ENCODE peak calls at places on chromosomes 1 and 21, in six cellular contexts. A is suprapubic skin; Z is islet precursor cell; R is A549; I is activated T-cell treated with anti-CD3 and anti-CD28 coated beads, Interleukin-2, amount 50 U/mL, for 72 hours; V is AG09319. Q is an unnamed sample.
A peak's percentile ranks its signal among the peaks of the same experiment; 100 is the strongest.

GRCh38 chr1:117579221-117579906 is 26.5 kb upstream of the TENT5C start:
- DNase-seq in A (no peak), Z (no peak), R (no peak), I (no peak), V (no peak), Q (no peak)

GRCh38 chr1:12547586-12548225 is 70.3 kb downstream of the DHRS3 start:
- DNase-seq in A (no peak), Z (no peak), R (no peak), I (no peak), V (no peak), Q (no peak)

GRCh38 chr1:18045206-18045605 is 62.4 kb upstream of the IGSF21 start:
- DNase-seq in A (no peak), Z (no peak), R (no peak), I (no peak), V (no peak), Q (no peak)

GRCh38 chr1:145759713-145760112 is 40.4 kb downstream of the CD160 start:
- DNase-seq in A (no peak), Z (no peak), R (no peak), I (no peak), V (no peak), Q (no peak)

GRCh38 chr1:109240158-109241152 is 8.9 kb upstream of the CELSR2 start:
- DNase-seq in A (peak; percentile 86), Z (peak; percentile 57), R (no peak), I (no peak), V (no peak), Q (no peak)

GRCh38 chr1:29456685-29457084 is 220.4 kb downstream of the PTPRU start:
- DNase-seq in A (no peak), Z (no peak), R (no peak), I (no peak), V (no peak), Q (no peak)

GRCh38 chr1:192491804-192492554 is 83.6 kb upstream of the RGS1 start:
- DNase-seq in A (no peak), Z (no peak), R (no peak), I (no peak), V (no peak), Q (no peak)

GRCh38 chr1:96596226-96596625 is 125.4 kb upstream of the PTBP2 start:
- DNase-seq in A (no peak), Z (peak; percentile 74), R (peak; percentile 20), I (no peak), V (no peak), Q (no peak)

GRCh38 chr1:40310983-40311642 is 6.0 kb downstream of the COL9A2 start:
- DNase-seq in A (no peak), Z (no peak), R (no peak), I (no peak), V (no peak), Q (no peak)

GRCh38 chr1:156727914-156728598 is at the start of gene METTL25B:
- DNase-seq in A (peak; percentile 91), Z (no peak), R (peak; percentile 87), I (peak; percentile 88), V (no peak), Q (peak; percentile 79)

GRCh38 chr1:75811211-75811981 is 14.7 kb downstream of the MSH4 start:
- DNase-seq in A (no peak), Z (no peak), R (no peak), I (no peak), V (no peak), Q (no peak)

GRCh38 chr1:98677288-98677687 is 15.8 kb downstream of the SNX7 start:
- DNase-seq in A (no peak), Z (no peak), R (peak; percentile 21), I (no peak), V (peak; percentile 76), Q (no peak)

GRCh38 chr21:33640697-33641338 is 723 bp downstream of the CRYZL1 start:
- DNase-seq in A (no peak), Z (peak; percentile 60), R (peak; percentile 14), I (no peak), V (no peak), Q (no peak)

GRCh38 chr1:234854648-234855039 is 244.7 kb upstream of the IRF2BP2 start:
- DNase-seq in A (no peak), Z (no peak), R (no peak), I (no peak), V (no peak), Q (no peak)

GRCh38 chr21:33682992-33683627 is 40.8 kb downstream of the ITSN1 start:
- DNase-seq in A (no peak), Z (peak; percentile 77), R (peak; percentile 77), I (no peak), V (no peak), Q (no peak)

GRCh38 chr1:229544587-229544986 is 13.9 kb downstream of the ABCB10 start:
- DNase-seq in A (no peak), Z (no peak), R (no peak), I (no peak), V (no peak), Q (no peak)

GRCh38 chr1:3777647-3778589 is 5.4 kb downstream of the SMIM1 start:
- DNase-seq in A (no peak), Z (no peak), R (no peak), I (no peak), V (no peak), Q (no peak)

GRCh38 chr1:40818264-40818961 is 34.8 kb downstream of the KCNQ4 start:
- DNase-seq in A (peak; percentile 74), Z (peak; percentile 95), R (no peak), I (peak; percentile 92), V (no peak), Q (no peak)

GRCh38 chr1:83508485-83509151 is 490.3 kb downstream of the TTLL7 start:
- DNase-seq in A (no peak), Z (peak; percentile 83), R (no peak), I (peak; percentile 44), V (peak; percentile 92), Q (no peak)

GRCh38 chr21:45234127-45234526 is 53.6 kb downstream of the POFUT2 start:
- DNase-seq in A (no peak), Z (no peak), R (no peak), I (peak; percentile 33), V (no peak), Q (no peak)